ENCODE peak calls at places on chromosomes 7 and 10, in nine cellular contexts. N is mammary epithelial cell; P is foreskin fibroblast; C is memory B cell; K is activated T-helper 1 cell treated with Interleukin-2 at 50 U/mL for 16 hours; R is T-cell; X is naive B cell; A is stimulated activated naive B cell treated with anti-CD40 and anti-IgM and Interleukin-4, amounts not matched to agents 10 μg/mL and 1 μg/mL and 100 μg/mL, for 72 hours; Z is dermis microvascular lymphatic vessel endothelial cell. D is an unnamed sample.

GRCh38 chr10:90579602-90580242 is 278.1 kb downstream of the HTR7 start:
- DNase-seq in N (peak), P (peak), C (no peak), K (no peak), R (no peak), X (no peak), A (peak), Z (no peak), D (peak)

GRCh38 chr7:5429857-5430611 is 6.4 kb upstream of the TNRC18 start:
- DNase-seq in N (peak), P (peak), C (no peak), K (no peak), R (no peak), X (peak), A (no peak), Z (no peak), D (no peak)

GRCh38 chr7:132965951-132966350 is 115.9 kb downstream of the CHCHD3 start:
- DNase-seq in N (no peak), P (no peak), C (no peak), K (no peak), R (no peak), X (no peak), A (no peak), Z (no peak), D (no peak)

GRCh38 chr10:77403761-77404160 is 233.8 kb downstream of the KCNMA1 start:
- DNase-seq in N (no peak), P (no peak), C (no peak), K (no peak), R (no peak), X (no peak), A (no peak), Z (no peak), D (no peak)

GRCh38 chr10:48872234-48872633 is 67.4 kb downstream of the LRRC18 start:
- DNase-seq in N (no peak), P (no peak), C (no peak), K (no peak), R (no peak), X (no peak), A (no peak), Z (no peak), D (no peak)

GRCh38 chr7:10739401-10739800 is 234.3 kb upstream of the PHF14 start:
- DNase-seq in N (no peak), P (no peak), C (no peak), K (no peak), R (no peak), X (no peak), A (no peak), Z (no peak), D (no peak)

GRCh38 chr7:149216402-149216801 is 21.1 kb downstream of the ZNF282 start:
- DNase-seq in N (no peak), P (no peak), C (no peak), K (no peak), R (no peak), X (no peak), A (no peak), Z (no peak), D (no peak)

GRCh38 chr10:57579926-57580325 is 687.8 kb downstream of the IPMK start:
- DNase-seq in N (peak), P (peak), C (no peak), K (no peak), R (no peak), X (no peak), A (no peak), Z (no peak), D (peak)

GRCh38 chr10:58660577-58661255 is 148.0 kb downstream of the BICC1 start:
- DNase-seq in N (peak), P (peak), C (no peak), K (no peak), R (no peak), X (no peak), A (no peak), Z (no peak), D (no peak)

GRCh38 chr10:50540069-50540825 is 83.5 kb downstream of the SGMS1 start:
- DNase-seq in N (no peak), P (no peak), C (no peak), K (no peak), R (no peak), X (peak), A (peak), Z (no peak), D (no peak)

GRCh38 chr10:75283150-75284096 is 47.7 kb upstream of the COMTD1 start:
- DNase-seq in N (peak), P (peak), C (no peak), K (no peak), R (no peak), X (no peak), A (no peak), Z (no peak), D (peak)

GRCh38 chr7:154777489-154777888 is 225.4 kb downstream of the PAXIP1 start:
- DNase-seq in N (no peak), P (no peak), C (no peak), K (no peak), R (no peak), X (no peak), A (no peak), Z (no peak), D (no peak)

GRCh38 chr7:152050547-152050971 is 25.1 kb downstream of the GALNT11 start:
- DNase-seq in N (peak), P (no peak), C (no peak), K (no peak), R (no peak), X (no peak), A (no peak), Z (no peak), D (no peak)

GRCh38 chr7:129532375-129532774 is 30.0 kb downstream of the SMKR1 start:
- DNase-seq in N (no peak), P (no peak), C (no peak), K (no peak), R (no peak), X (no peak), A (no peak), Z (no peak), D (no peak)

GRCh38 chr10:26781797-26782196 is 79.0 kb downstream of the ABI1 start:
- DNase-seq in N (peak), P (peak), C (no peak), K (no peak), R (no peak), X (no peak), A (no peak), Z (no peak), D (no peak)

GRCh38 chr7:68694656-68695055 is 903.6 kb upstream of the AUTS2 start:
- DNase-seq in N (no peak), P (no peak), C (no peak), K (no peak), R (no peak), X (no peak), A (no peak), Z (no peak), D (no peak)